ENCODE peak calls at places on chromosomes 6 and 20, in five cellular contexts. G, P, I, D and C are unnamed samples.
A peak's percentile ranks its signal among the peaks of the same experiment; 100 is the strongest.

GRCh38 chr6:134821914-134822862 is 127.7 kb downstream of the ALDH8A1 start:
- DNase-seq in I (no peak), G (no peak), P (no peak), D (no peak), C (no peak)

GRCh38 chr20:26167499-26167898 is 470.8 kb upstream of the ZNF337 start:
- DNase-seq in P (no peak), D (no peak), I (no peak), G (peak; percentile 5), C (no peak)

GRCh38 chr20:61763740-61764400 is 301.8 kb downstream of the TAF4 start:
- DNase-seq in I (no peak), P (no peak), D (no peak), G (no peak), C (no peak)

GRCh38 chr20:60087563-60088105 is 129.4 kb downstream of the CDH26 start:
- DNase-seq in P (no peak), I (peak; percentile 51), G (no peak), D (no peak), C (no peak)

GRCh38 chr6:27592107-27592480 is 119.2 kb upstream of the ZNF184 start:
- DNase-seq in G (peak; percentile 20), I (peak; percentile 30), D (no peak), P (no peak), C (no peak)

GRCh38 chr20:51802170-51802745 is at the start of gene SALL4:
- DNase-seq in D (no peak), P (no peak), I (peak; percentile 11), G (no peak), C (peak; percentile 27)

GRCh38 chr6:140062042-140063041 is 687.9 kb upstream of the CITED2 start:
- DNase-seq in P (peak; percentile 71), G (peak; percentile 82), I (peak; percentile 98), D (no peak), C (peak; percentile 51)

GRCh38 chr6:47473791-47474351 is 3.7 kb upstream of the CD2AP start:
- DNase-seq in G (no peak), P (no peak), I (no peak), D (no peak), C (no peak)

GRCh38 chr6:27668442-27669275 is 195.8 kb upstream of the ZNF184 start:
- DNase-seq in D (peak; percentile 80), I (peak; percentile 73), P (no peak), G (peak; percentile 88), C (peak; percentile 74)

GRCh38 chr6:75098709-75099108 is 107.1 kb downstream of the COL12A1 start:
- DNase-seq in I (peak; percentile 98), D (peak; percentile 47), P (peak; percentile 78), G (peak; percentile 80), C (peak; percentile 32)
- H3K4me1 ChIP-seq in I (peaks cover 41% of the 10 kb centered on the region), D (peaks cover 19% of the 10 kb centered on the region), P (peaks cover 12% of the 10 kb centered on the region), G (peaks cover 11% of the 10 kb centered on the region), C (no peaks in the 10 kb centered on the region)

GRCh38 chr6:33431880-33432541 is 12.1 kb downstream of the SYNGAP1 start:
- DNase-seq in P (no peak), I (no peak), D (no peak), G (no peak), C (no peak)
- H3K4me3 ChIP-seq in P (no peak overlapping the region), I (no peak overlapping the region), D (no peak overlapping the region), G (no peak overlapping the region), C (no peak overlapping the region)

DNA sequence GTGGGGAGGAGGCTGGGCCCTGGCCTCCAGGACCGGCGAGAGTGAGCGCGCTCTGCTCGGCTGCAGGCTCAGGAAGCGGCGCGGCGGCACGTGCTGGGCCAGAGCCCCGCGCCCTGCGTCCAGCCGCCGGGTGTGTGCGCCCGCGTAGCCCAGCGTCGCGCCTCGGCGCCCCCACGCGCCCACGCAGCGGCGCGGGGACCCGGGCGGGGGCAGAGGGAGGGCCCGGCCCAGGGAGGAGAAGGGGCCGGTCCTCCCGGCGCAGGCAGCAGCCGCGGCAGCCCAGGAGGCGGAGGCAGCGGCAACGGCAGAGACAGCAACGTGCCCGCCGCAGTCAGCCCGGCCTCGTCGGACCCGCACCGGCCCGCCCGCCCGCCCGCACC is at the start of gene EYA2:
- DNase-seq in P (no peak), D (no peak), I (no peak), G (no peak), C (no peak)
- TF ChIP-seq CTCF in P (no peak), D (no peak), I (no peak), G (no peak), C (no peak)

DNA sequence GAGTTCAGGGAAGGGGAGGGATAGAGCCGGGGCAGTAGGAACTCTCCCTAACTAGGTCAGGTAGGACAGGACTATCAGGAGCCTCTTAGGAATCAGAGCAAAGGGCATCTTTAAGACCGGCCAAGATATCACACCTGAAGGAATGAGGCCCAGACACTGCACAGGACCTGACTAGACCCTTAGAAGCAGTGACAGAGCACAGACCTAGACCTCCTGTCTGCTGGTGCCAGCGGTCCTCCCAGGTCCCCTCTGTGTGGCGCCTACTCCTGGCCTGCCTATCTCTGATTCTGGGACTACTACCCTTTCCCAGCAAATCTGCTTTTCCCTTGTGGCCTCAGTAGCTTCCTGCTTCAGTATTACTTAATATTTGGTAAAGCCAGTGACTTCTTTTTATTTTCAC is 9.0 kb upstream of the TREML2 start:
- DNase-seq in P (peak; percentile 9), D (no peak), G (no peak), I (no peak), C (no peak)
- H3K4me1 ChIP-seq in P (no peaks in the 10 kb centered on the region), D (no peaks in the 10 kb centered on the region), G (no peaks in the 10 kb centered on the region), I (no peaks in the 10 kb centered on the region), C (no peaks in the 10 kb centered on the region)

DNA sequence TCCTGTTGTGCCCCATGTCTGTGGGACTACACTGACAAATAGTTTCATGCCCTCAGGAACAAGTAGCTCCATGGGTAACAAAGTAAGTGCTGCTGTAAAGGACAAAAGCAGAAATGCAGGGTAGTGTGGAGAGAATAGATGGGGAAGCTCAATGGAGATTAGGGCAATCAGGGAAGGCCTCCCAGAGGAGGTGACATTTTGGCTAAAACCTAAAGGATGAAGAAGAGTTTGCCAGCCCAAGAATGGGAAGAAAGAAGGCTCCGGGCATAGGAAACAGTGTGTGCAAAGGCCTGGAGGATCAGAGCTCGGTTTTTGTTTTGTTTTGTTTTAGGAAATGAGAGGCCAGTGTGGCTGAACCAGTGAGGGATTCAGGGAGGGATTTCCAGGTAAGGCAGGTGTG is 43.6 kb upstream of the FAM83D start:
- DNase-seq in P (no peak), I (no peak), D (no peak), G (no peak), C (no peak)
- H3K4me3 ChIP-seq in P (no peak overlapping the region), I (no peak overlapping the region), D (no peak overlapping the region), G (no peak overlapping the region), C (no peak overlapping the region)

DNA sequence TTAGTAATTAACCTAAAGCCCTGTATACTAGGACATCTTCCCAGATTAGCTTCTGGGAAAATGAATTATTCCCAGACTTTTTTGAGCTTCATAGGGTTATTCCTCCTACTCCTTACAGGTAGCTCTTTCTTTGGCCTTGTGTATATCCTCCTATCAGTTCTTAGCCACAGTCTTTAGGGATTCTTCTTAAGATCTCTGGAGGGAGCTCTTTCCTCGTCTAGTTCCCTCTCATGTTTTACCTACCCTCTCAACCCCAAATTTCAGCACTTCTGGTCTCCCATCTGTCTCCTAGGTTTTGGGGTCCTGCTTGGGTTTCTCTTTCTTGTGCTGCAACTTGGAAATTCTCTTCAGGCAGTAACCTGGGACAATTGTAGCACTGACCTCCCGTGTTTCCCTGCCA is 46.4 kb upstream of the SLC35B3 start:
- DNase-seq in D (no peak), G (no peak), P (no peak), I (peak; percentile 17), C (no peak)
- TF ChIP-seq CTCF in D (no peak), G (peak; percentile 51), P (no peak), I (peak; percentile 42), C (peak; percentile 59)

DNA sequence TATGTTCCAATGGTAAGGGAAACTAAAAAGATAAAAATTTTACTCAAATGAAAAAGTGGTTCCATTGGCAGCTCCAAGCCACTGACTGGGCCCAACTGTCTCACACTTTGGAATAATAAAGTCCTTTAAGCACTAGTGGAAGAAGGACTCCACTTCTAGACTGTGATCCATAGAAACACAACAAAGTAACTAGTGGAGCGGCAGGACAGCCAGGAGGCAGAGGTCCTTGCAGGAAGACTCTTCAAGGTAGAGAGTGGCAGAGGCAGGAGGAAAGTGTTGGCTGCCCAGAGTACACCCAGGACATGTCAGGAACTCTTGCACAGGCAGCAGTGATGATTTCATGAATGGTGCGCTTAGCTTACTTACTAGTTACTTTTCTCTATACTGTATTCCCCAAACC is 65.0 kb upstream of the CCN6 start:
- DNase-seq in D (no peak), P (no peak), I (no peak), G (no peak), C (no peak)
- H3K4me1 ChIP-seq in D (peaks cover 27% of the 10 kb centered on the region), P (no peaks in the 10 kb centered on the region), I (peaks cover 7% of the 10 kb centered on the region), G (peaks cover 55% of the 10 kb centered on the region), C (no peaks in the 10 kb centered on the region)

GRCh38 chr6:28814032-28814976 is 109.5 kb downstream of the TRIM27 start:
- DNase-seq in D (no peak), P (no peak), I (no peak), G (no peak), C (peak; percentile 39)
- H3K4me3 ChIP-seq in D (no peak overlapping the region), P (no peak overlapping the region), I (peak overlapping the region; percentile 49), G (peak overlapping the region; percentile 51), C (peak overlapping the region; percentile 70)